ENCODE peak calls at places on chromosomes 4 and X, in four cellular contexts. One of them, this sample, is unnamed.

GRCh38 chr4:101049549-101050001 is 297.8 kb downstream of the PPP3CA start:
- DNase-seq in GM23338: no peak
- DNase-seq in endothelial cell of umbilical vein: no peak
- DNase-seq in RWPE2: no peak
- DNase-seq in this sample: no peak

GRCh38 chrX:124619710-124620109 is 273.3 kb downstream of the SH2D1A start:
- DNase-seq in GM23338: no peak
- DNase-seq in endothelial cell of umbilical vein: no peak
- DNase-seq in RWPE2: no peak
- DNase-seq in this sample: no peak

GRCh38 chr4:168784786-168785461 is 225.1 kb downstream of the CBR4 start:
- DNase-seq in GM23338: peak; percentile 22
- DNase-seq in endothelial cell of umbilical vein: no peak
- DNase-seq in RWPE2: no peak
- DNase-seq in this sample: no peak

GRCh38 chr4:164508126-164508525 is 245.8 kb upstream of the SMIM31 start:
- DNase-seq in GM23338: no peak
- DNase-seq in endothelial cell of umbilical vein: no peak
- DNase-seq in RWPE2: no peak
- DNase-seq in this sample: no peak

GRCh38 chrX:22526339-22526738 is 253.6 kb downstream of the CBLL2 start:
- DNase-seq in GM23338: no peak
- DNase-seq in endothelial cell of umbilical vein: peak; percentile 17
- DNase-seq in RWPE2: no peak
- DNase-seq in this sample: no peak

GRCh38 chr4:104490770-104491395 is 3.8 kb downstream of the CXXC4 start:
- DNase-seq in GM23338: peak; percentile 56
- DNase-seq in endothelial cell of umbilical vein: peak; percentile 39
- DNase-seq in RWPE2: peak; percentile 49
- DNase-seq in this sample: peak; percentile 81

GRCh38 chrX:109889289-109890006 is 113.5 kb upstream of the TMEM164 start:
- DNase-seq in GM23338: peak; percentile 11
- DNase-seq in endothelial cell of umbilical vein: no peak
- DNase-seq in RWPE2: no peak
- DNase-seq in this sample: no peak

GRCh38 chr4:56007154-56007553 is 58.4 kb downstream of the CEP135 start:
- DNase-seq in GM23338: peak; percentile 33
- DNase-seq in endothelial cell of umbilical vein: no peak
- DNase-seq in RWPE2: no peak
- DNase-seq in this sample: no peak

GRCh38 chr4:89755210-89755609 is 81.8 kb downstream of the SNCA start:
- DNase-seq in GM23338: peak; percentile 42
- DNase-seq in endothelial cell of umbilical vein: peak; percentile 36
- DNase-seq in RWPE2: no peak
- DNase-seq in this sample: no peak

DNA sequence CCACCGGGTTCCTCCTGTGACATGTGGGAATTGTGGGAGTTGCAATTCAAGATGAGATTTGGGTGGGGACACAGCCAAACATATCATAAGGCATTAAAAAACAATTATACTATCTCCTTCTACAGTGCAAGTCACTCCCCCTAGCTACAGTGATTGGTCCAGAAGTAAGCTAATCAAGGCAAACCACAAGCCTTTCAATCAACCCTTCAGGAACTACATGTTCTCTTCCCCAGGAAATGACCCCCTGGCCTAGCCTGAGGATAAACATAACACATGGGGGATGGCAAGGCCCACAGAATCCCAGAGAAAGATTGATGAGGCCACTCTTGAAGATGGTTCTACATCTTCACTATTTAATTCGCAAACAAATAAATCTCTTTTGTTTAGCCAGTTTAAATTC is 25.2 kb upstream of the FAM241A start:
- DNase-seq in GM23338: no peak
- DNase-seq in endothelial cell of umbilical vein: peak; percentile 27
- DNase-seq in RWPE2: no peak
- DNase-seq in this sample: no peak
- TF ChIP-seq CTCF in GM23338: no peak
- TF ChIP-seq CTCF in endothelial cell of umbilical vein: no peak
- TF ChIP-seq CTCF in RWPE2: no peak
- TF ChIP-seq CTCF in this sample: no peak

GRCh38 chr4:173418636-173419035 is 19.7 kb upstream of the SCRG1 start:
- DNase-seq in GM23338: no peak
- DNase-seq in endothelial cell of umbilical vein: peak; percentile 51
- DNase-seq in RWPE2: no peak
- DNase-seq in this sample: no peak
- TF ChIP-seq CTCF in GM23338: no peak
- TF ChIP-seq CTCF in endothelial cell of umbilical vein: no peak
- TF ChIP-seq CTCF in RWPE2: no peak
- TF ChIP-seq CTCF in this sample: no peak

DNA sequence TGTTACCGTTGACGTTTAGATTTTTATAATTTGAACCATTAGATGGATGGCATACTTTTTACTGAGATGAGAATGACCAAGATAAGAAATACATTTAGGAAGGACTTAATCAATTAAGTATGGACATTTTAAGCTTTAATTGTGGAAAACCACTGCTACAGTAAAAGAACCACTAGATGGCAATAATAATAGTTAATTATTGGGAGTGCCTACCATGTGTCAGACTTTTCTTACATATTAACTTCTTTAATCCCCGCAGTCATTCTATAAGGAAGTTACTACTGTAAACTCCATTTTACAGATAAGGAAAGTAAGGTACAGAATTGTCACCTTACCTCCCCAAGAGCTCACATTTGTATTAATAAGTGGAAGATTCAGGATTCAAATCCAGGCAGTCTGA is 48.5 kb upstream of the MYOZ2 start:
- DNase-seq in GM23338: no peak
- DNase-seq in endothelial cell of umbilical vein: peak; percentile 53
- DNase-seq in RWPE2: no peak
- DNase-seq in this sample: no peak
- TF ChIP-seq CTCF in GM23338: peak; percentile 28
- TF ChIP-seq CTCF in endothelial cell of umbilical vein: peak; percentile 14
- TF ChIP-seq CTCF in RWPE2: peak; percentile 55
- TF ChIP-seq CTCF in this sample: peak; percentile 70

DNA sequence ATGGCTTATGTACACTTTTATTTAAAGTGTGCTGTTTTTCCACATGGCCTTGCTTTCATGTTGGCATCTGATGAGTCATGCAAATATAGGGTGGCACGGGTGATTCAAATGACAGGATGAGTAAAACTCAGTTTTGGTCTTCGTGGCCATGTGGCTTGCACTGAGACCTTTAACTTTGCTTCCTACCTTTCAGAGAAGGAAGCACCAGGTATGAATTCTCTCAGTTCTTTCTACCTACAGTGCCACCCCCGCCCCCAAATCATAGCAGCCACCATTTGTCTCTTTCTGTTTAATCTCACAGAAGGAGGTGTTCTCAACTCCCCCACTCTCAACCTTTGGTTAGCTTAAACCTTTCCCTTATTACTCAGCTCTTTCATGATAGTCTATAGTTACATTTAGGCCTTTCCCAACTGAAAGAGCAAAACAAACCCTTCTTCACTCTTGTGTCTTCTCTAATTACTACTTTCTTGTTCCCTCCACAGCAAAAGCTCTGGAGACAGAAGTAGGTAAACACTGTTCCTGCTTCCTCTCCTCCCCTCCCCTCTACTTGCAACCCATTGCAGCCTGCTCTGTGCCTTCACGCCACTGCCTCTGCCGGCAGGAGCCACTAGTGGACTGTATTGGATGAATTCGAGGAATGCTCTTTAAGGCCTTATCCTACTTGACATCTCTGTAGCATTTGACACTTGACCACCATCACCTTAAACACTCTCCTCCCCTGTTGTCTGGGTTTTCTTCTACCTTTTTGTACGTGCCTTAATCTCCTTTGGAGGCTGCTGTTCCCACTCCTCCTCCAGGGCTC is 123.7 kb downstream of the AFF1 start:
- DNase-seq in GM23338: peak; percentile 47
- DNase-seq in endothelial cell of umbilical vein: no peak
- DNase-seq in RWPE2: no peak
- DNase-seq in this sample: no peak
- TF ChIP-seq CTCF in GM23338: no peak
- TF ChIP-seq CTCF in endothelial cell of umbilical vein: peak; percentile 23
- TF ChIP-seq CTCF in RWPE2: no peak
- TF ChIP-seq CTCF in this sample: no peak

GRCh38 chr4:30714408-30715031 is 5.6 kb upstream of the PCDH7 start:
- DNase-seq in GM23338: peak; percentile 88
- DNase-seq in endothelial cell of umbilical vein: peak; percentile 65
- DNase-seq in RWPE2: no peak
- DNase-seq in this sample: no peak
- TF ChIP-seq CTCF in GM23338: peak; percentile 84
- TF ChIP-seq CTCF in endothelial cell of umbilical vein: peak; percentile 79
- TF ChIP-seq CTCF in RWPE2: peak; percentile 84
- TF ChIP-seq CTCF in this sample: peak; percentile 87

GRCh38 chrX:323721-324628 is 5.4 kb upstream of the GTPBP6 start:
- DNase-seq in GM23338: peak; percentile 89
- DNase-seq in endothelial cell of umbilical vein: no peak
- DNase-seq in RWPE2: peak; percentile 99
- DNase-seq in this sample: peak; percentile 81
- TF ChIP-seq CTCF in GM23338: peak; percentile 46
- TF ChIP-seq CTCF in endothelial cell of umbilical vein: peak; percentile 33
- TF ChIP-seq CTCF in RWPE2: no peak
- TF ChIP-seq CTCF in this sample: peak; percentile 65

GRCh38 chrX:49163555-49164419 is 1.2 kb downstream of the MAGIX start:
- DNase-seq in GM23338: peak; percentile 91
- DNase-seq in endothelial cell of umbilical vein: peak; percentile 80
- DNase-seq in RWPE2: peak; percentile 83
- DNase-seq in this sample: no peak
- TF ChIP-seq CTCF in GM23338: peak; percentile 44
- TF ChIP-seq CTCF in endothelial cell of umbilical vein: peak; percentile 63
- TF ChIP-seq CTCF in RWPE2: peak; percentile 81
- TF ChIP-seq CTCF in this sample: peak; percentile 83

DNA sequence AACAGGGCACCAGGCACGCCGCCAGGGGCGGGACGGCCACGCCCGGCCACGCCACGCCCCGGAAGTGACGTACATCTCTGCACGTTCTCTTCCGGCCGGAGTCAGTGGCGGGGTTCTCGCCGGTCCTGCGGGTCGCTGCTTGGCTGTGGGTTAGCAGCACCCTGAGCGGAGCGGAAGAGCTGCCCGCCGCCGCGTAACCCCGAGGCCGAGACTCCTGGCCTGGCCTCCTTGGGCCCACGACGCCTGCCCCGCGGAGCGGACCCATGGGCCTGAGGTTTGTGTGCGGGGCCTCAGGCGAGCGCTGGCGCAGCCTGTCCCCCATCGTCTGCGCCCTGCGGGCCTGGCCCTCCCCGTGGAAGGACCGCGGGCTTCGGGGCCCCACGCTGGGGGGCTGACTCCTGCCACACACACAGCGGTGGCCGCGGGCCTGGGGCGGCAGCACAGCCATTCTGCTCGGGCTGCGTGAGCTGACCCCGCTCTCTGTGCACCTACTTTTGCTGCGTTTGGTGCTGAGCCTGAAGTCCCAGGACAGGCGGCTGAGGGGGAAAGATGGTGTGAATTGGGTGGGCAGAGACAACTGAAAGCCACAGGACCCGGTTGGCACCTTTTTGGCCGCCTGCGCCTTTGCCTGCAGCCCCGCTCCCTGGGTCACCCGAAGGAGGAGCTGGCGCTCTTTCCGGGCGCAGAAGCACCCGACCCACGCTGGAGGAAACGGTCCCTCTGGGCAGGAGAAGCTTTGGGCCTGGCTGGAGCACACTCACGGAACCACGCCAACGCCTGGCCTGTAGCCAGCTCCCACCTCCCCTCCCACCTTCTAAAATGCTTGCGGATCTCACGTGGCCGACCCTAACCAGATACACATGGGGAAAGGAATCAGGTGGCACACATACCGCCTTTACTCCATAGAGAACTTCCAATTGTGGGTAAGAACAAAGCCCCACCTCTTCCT is 28.1 kb downstream of the NOP14 start:
- DNase-seq in GM23338: peak; percentile 93
- DNase-seq in endothelial cell of umbilical vein: peak; percentile 86
- DNase-seq in RWPE2: peak; percentile 92
- DNase-seq in this sample: peak; percentile 97
- TF ChIP-seq CTCF in GM23338: no peak
- TF ChIP-seq CTCF in endothelial cell of umbilical vein: no peak
- TF ChIP-seq CTCF in RWPE2: no peak
- TF ChIP-seq CTCF in this sample: peak; percentile 22

GRCh38 chr4:2908686-2909085 is 54.5 kb downstream of the NOP14 start:
- DNase-seq in GM23338: no peak
- DNase-seq in endothelial cell of umbilical vein: no peak
- DNase-seq in RWPE2: no peak
- DNase-seq in this sample: no peak

GRCh38 chr4:2907706-2908293 is 55.4 kb downstream of the NOP14 start:
- DNase-seq in GM23338: no peak
- DNase-seq in endothelial cell of umbilical vein: no peak
- DNase-seq in RWPE2: no peak
- DNase-seq in this sample: no peak

GRCh38 chr4:2909583-2909982 is 53.6 kb downstream of the NOP14 start:
- DNase-seq in GM23338: no peak
- DNase-seq in endothelial cell of umbilical vein: no peak
- DNase-seq in RWPE2: no peak
- DNase-seq in this sample: no peak

GRCh38 chr4:2911868-2912267 is 51.3 kb downstream of the NOP14 start:
- DNase-seq in GM23338: no peak
- DNase-seq in endothelial cell of umbilical vein: no peak
- DNase-seq in RWPE2: no peak
- DNase-seq in this sample: no peak

DNA sequence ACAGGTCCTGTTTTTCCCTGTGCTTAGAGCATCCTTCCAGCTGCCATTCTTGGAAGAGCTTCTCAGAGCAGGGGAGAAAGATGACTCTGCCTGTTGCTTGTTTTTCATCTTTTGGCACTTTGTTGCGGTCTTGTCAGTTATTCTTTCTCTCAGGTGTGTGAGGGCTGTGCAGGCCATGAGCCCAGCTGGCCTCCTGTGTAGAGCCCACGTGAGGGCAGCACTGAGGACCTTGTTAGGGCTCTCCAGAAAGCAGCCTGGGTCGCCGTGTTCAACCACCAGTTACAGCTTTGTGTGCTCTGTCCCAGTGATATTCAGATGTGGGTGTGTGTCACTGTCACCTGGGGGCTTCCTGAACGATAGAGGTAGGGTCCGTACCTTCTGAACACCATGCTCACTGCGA is 52.8 kb downstream of the NOP14 start:
- DNase-seq in GM23338: peak; percentile 48
- DNase-seq in endothelial cell of umbilical vein: no peak
- DNase-seq in RWPE2: no peak
- DNase-seq in this sample: no peak
- TF ChIP-seq CTCF in GM23338: peak; percentile 37
- TF ChIP-seq CTCF in endothelial cell of umbilical vein: no peak
- TF ChIP-seq CTCF in RWPE2: no peak
- TF ChIP-seq CTCF in this sample: peak; percentile 33

GRCh38 chr4:115119804-115120352 is 6.5 kb upstream of the NDST4 start:
- DNase-seq in GM23338: no peak
- DNase-seq in endothelial cell of umbilical vein: no peak
- DNase-seq in RWPE2: no peak
- DNase-seq in this sample: no peak
- TF ChIP-seq CTCF in GM23338: peak; percentile 29
- TF ChIP-seq CTCF in endothelial cell of umbilical vein: no peak
- TF ChIP-seq CTCF in RWPE2: no peak
- TF ChIP-seq CTCF in this sample: peak; percentile 81